ENCODE peak calls at places on chromosomes 1 and 21, in nine cellular contexts. D is neural crest cell; U is glutamatergic neuron; N is B cell; C is tibial nerve; B is heart right ventricle; Y is WTC11; S is right lobe of liver; R is CD8-positive, alpha-beta T cell. X is an unnamed sample.

GRCh38 chr21:15042531-15042930 is 22.3 kb downstream of the NRIP1 start:
- DNase-seq in R (no peak), N (no peak), Y (no peak), U (no peak), B (no peak), C (no peak), S (no peak), D (no peak), X (no peak)

GRCh38 chr1:3247521-3248031 is 178.6 kb downstream of the PRDM16 start:
- DNase-seq in Y (peak), C (no peak), D (no peak), B (no peak), S (no peak), U (peak), R (no peak), N (no peak), X (no peak)

GRCh38 chr1:101309334-101310221 is 72.8 kb downstream of the S1PR1 start:
- DNase-seq in R (peak), Y (peak), D (peak), U (peak), B (peak), N (peak), S (peak), C (peak), X (peak)

GRCh38 chr21:39345440-39345839 is 3.4 kb downstream of the HMGN1 start:
- DNase-seq in R (no peak), D (no peak), U (no peak), N (no peak), B (no peak), Y (no peak), C (no peak), S (no peak), X (no peak)

GRCh38 chr1:34128186-34128889 is 36.7 kb downstream of the CSMD2 start:
- DNase-seq in R (no peak), D (no peak), C (no peak), U (no peak), S (no peak), Y (no peak), N (no peak), B (no peak), X (no peak)

GRCh38 chr1:187411118-187411517 is 582.4 kb downstream of the PLA2G4A start:
- DNase-seq in D (no peak), Y (no peak), B (no peak), U (no peak), N (no peak), S (no peak), C (no peak), R (no peak), X (no peak)

GRCh38 chr1:29967261-29967660 is 730.9 kb downstream of the PTPRU start:
- DNase-seq in D (no peak), U (no peak), S (no peak), Y (no peak), B (no peak), C (no peak), R (no peak), N (no peak), X (no peak)

GRCh38 chr1:115098979-115099692 is 9.8 kb upstream of the TSPAN2 start:
- DNase-seq in C (no peak), D (no peak), R (peak), S (no peak), U (no peak), N (peak), Y (no peak), B (peak), X (no peak)

GRCh38 chr1:232598133-232598532 is 31.8 kb downstream of the SIPA1L2 start:
- DNase-seq in Y (no peak), B (no peak), R (no peak), N (no peak), S (no peak), C (no peak), U (no peak), D (no peak), X (no peak)

GRCh38 chr1:221869759-221870158 is 127.9 kb upstream of the DUSP10 start:
- DNase-seq in D (no peak), B (no peak), R (no peak), C (no peak), U (no peak), Y (no peak), S (no peak), N (no peak), X (no peak)

GRCh38 chr1:206074839-206075238 is 21.9 kb downstream of the RHEX start:
- DNase-seq in Y (no peak), D (no peak), S (no peak), R (no peak), B (no peak), C (no peak), N (no peak), U (no peak), X (no peak)

GRCh38 chr1:8873506-8874229 is 4.8 kb downstream of the ENO1 start:
- DNase-seq in B (peak), N (no peak), R (peak), D (no peak), U (no peak), S (peak), C (peak), Y (peak), X (no peak)

GRCh38 chr1:243723458-243724043 is 126.5 kb downstream of the AKT3 start:
- DNase-seq in B (no peak), S (no peak), R (no peak), N (no peak), D (no peak), U (no peak), Y (no peak), C (no peak), X (no peak)

GRCh38 chr1:147840909-147841308 is 61.7 kb upstream of the GJA8 start:
- DNase-seq in N (no peak), Y (no peak), D (no peak), B (no peak), U (no peak), R (no peak), S (no peak), C (no peak), X (no peak)

GRCh38 chr1:188420177-188420576 is 1591.4 kb downstream of the PLA2G4A start:
- DNase-seq in S (no peak), C (no peak), U (no peak), D (no peak), N (no peak), B (no peak), Y (no peak), R (no peak), X (no peak)

GRCh38 chr1:206717237-206717989 is 32.7 kb downstream of the MAPKAPK2 start:
- DNase-seq in S (no peak), N (peak), U (no peak), D (no peak), C (no peak), B (no peak), R (no peak), Y (no peak), X (no peak)

GRCh38 chr1:11746795-11747487 is 11.0 kb downstream of the AGTRAP start:
- DNase-seq in S (no peak), B (peak), R (no peak), N (no peak), D (no peak), C (no peak), U (no peak), Y (no peak), X (peak)

GRCh38 chr1:154703207-154703606 is 95.2 kb upstream of the ADAR start:
- DNase-seq in C (no peak), U (no peak), R (no peak), D (no peak), B (no peak), N (no peak), S (no peak), Y (no peak), X (no peak)

GRCh38 chr1:7562729-7563605 is 208.1 kb upstream of the VAMP3 start:
- DNase-seq in R (no peak), U (peak), S (peak), N (no peak), Y (no peak), B (no peak), C (no peak), D (no peak), X (no peak)

GRCh38 chr1:99659755-99660210 is 13.9 kb downstream of the PALMD start:
- DNase-seq in B (no peak), Y (no peak), D (no peak), N (no peak), U (no peak), R (no peak), S (no peak), C (no peak), X (no peak)

GRCh38 chr1:3142751-3143150 is 73.7 kb downstream of the PRDM16 start:
- DNase-seq in S (no peak), B (no peak), N (no peak), D (no peak), Y (no peak), R (no peak), C (no peak), U (no peak), X (no peak)

GRCh38 chr21:41360072-41360821 is 1.6 kb upstream of the MX2 start:
- DNase-seq in D (no peak), Y (peak), C (peak), S (peak), R (no peak), U (no peak), B (no peak), N (no peak), X (peak)
- TF ChIP-seq CTCF in D (peak), Y (no peak), C (peak), S (peak), R (no peak), U (no peak), B (no peak), N (no peak), X (no peak)

GRCh38 chr1:53328009-53328489 is at the start of gene LRP8:
- DNase-seq in Y (peak), B (peak), R (peak), U (peak), S (peak), C (peak), D (peak), N (peak), X (peak)
- TF ChIP-seq CTCF in Y (no peak), B (no peak), R (no peak), U (no peak), S (no peak), C (no peak), D (no peak), N (no peak), X (no peak)

GRCh38 chr1:231337472-231338269 is at the start of gene EXOC8:
- DNase-seq in R (peak), S (peak), U (peak), Y (peak), B (peak), D (peak), N (peak), C (peak), X (peak)
- TF ChIP-seq CTCF in R (no peak), S (peak), U (no peak), Y (no peak), B (no peak), D (no peak), N (no peak), C (no peak), X (no peak)

DNA sequence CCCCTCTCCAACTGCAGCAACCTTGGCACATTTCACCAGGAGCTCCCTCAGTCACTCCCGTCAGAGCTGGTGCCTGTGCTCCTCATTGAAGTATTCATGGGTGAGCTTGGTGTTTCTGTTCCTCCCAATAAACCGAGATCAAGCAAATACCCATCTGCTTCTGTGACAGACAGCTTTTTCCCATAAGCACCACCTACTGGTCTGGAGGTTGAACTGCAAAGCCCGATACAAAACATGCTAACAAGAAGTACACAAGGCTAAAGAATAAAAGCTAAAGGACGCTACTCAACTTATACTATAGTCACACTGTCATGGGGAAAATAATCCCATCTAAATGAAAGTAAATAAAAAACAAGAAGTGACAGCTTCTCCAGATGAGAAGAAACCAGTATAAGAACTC is 111.9 kb upstream of the C21orf91 start:
- DNase-seq in N (no peak), Y (no peak), S (no peak), R (no peak), B (no peak), D (no peak), U (no peak), C (no peak), X (no peak)
- TF ChIP-seq CTCF in N (peak), Y (peak), S (peak), R (peak), B (no peak), D (peak), U (peak), C (no peak), X (no peak)